ENCODE peak calls at places on chromosomes 12 and 14, in nine cellular contexts. W is myocyte, M is fibroblast of the conjunctiva, G is left cardiac atrium, Q is H4, T is NCI-H1417, J is astrocyte of the spinal cord, N is amygdala, D is HFFc6. E is an unnamed sample.

GRCh38 chr12:131118366-131118765 is 164.7 kb downstream of the ADGRD1 start:
- DNase-seq in Q (no peak), T (no peak), G (no peak), J (no peak), N (no peak), M (no peak), W (no peak), D (no peak), E (no peak)

GRCh38 chr14:56183631-56184157 is 65.5 kb downstream of the PELI2 start:
- DNase-seq in T (no peak), N (no peak), M (no peak), W (no peak), J (no peak), Q (no peak), D (no peak), G (no peak), E (no peak)

GRCh38 chr12:131007031-131007793 is 53.5 kb downstream of the ADGRD1 start:
- DNase-seq in T (no peak), J (no peak), Q (no peak), G (peak), D (no peak), N (peak), M (peak), W (no peak), E (no peak)

GRCh38 chr14:29236848-29237247 is 470.3 kb downstream of the FOXG1 start:
- DNase-seq in T (no peak), W (peak), J (peak), M (peak), G (no peak), Q (peak), N (no peak), D (peak), E (no peak)

GRCh38 chr12:100364334-100364733 is 7.5 kb downstream of the SLC17A8 start:
- DNase-seq in N (no peak), W (no peak), Q (no peak), G (no peak), J (no peak), T (no peak), D (no peak), M (no peak), E (no peak)

GRCh38 chr12:132046561-132046960 is 96.8 kb downstream of the EP400 start:
- DNase-seq in D (peak), T (no peak), W (peak), J (peak), G (no peak), N (no peak), M (peak), Q (no peak), E (no peak)

GRCh38 chr14:69013943-69014782 is 35.1 kb upstream of the ACTN1 start:
- DNase-seq in D (no peak), J (peak), G (peak), W (no peak), Q (peak), N (no peak), M (peak), T (peak), E (no peak)

GRCh38 chr14:77306406-77307098 is 14.1 kb downstream of the POMT2 start:
- DNase-seq in J (peak), M (no peak), G (no peak), N (peak), D (peak), W (peak), Q (no peak), T (no peak), E (no peak)

GRCh38 chr12:27521066-27521465 is 2.9 kb upstream of the PPFIBP1 start:
- DNase-seq in W (peak), J (no peak), M (no peak), N (no peak), Q (no peak), D (no peak), G (peak), T (no peak), E (no peak)

GRCh38 chr14:60648169-60648933 is 926 bp downstream of the SIX1 start:
- DNase-seq in M (no peak), G (no peak), Q (no peak), N (no peak), W (peak), T (peak), D (no peak), J (peak), E (no peak)